ENCODE peak calls at places on chromosomes 4 and X, in ten cellular contexts. O, Z, X, P, B, R, S, D, T and Q are unnamed samples.

GRCh38 chr4:186514271-186514950 is 41.0 kb downstream of the MTNR1A start:
- DNase-seq in P (no peak), R (no peak), T (no peak), X (no peak), Z (peak), D (no peak), O (no peak), B (no peak), S (peak), Q (no peak)

GRCh38 chr4:138749303-138749702 is 266.3 kb upstream of the NOCT start:
- DNase-seq in X (no peak), Z (no peak), D (no peak), T (no peak), P (no peak), R (no peak), S (no peak), O (no peak), B (no peak), Q (no peak)

GRCh38 chr4:78247541-78248285 is 190.6 kb downstream of the FRAS1 start:
- DNase-seq in Z (no peak), T (no peak), S (no peak), X (no peak), D (no peak), B (no peak), O (no peak), R (peak), P (no peak), Q (no peak)

GRCh38 chr4:86498560-86499166 is 95.5 kb upstream of the PTPN13 start:
- DNase-seq in D (no peak), R (peak), P (peak), O (peak), B (no peak), Z (peak), S (peak), T (no peak), X (peak), Q (peak)

GRCh38 chr4:37661643-37662221 is 24.4 kb downstream of the RELL1 start:
- DNase-seq in T (no peak), P (no peak), D (no peak), S (peak), R (no peak), B (no peak), X (no peak), Z (no peak), O (no peak), Q (no peak)

GRCh38 chr4:11011249-11011648 is 326.7 kb upstream of the CLNK start:
- DNase-seq in D (peak), R (no peak), T (no peak), X (no peak), P (peak), S (no peak), O (no peak), B (no peak), Z (no peak), Q (no peak)

GRCh38 chr4:20194079-20195013 is 57.4 kb upstream of the SLIT2 start:
- DNase-seq in P (no peak), S (peak), O (no peak), D (no peak), R (no peak), B (no peak), X (no peak), Z (no peak), T (no peak), Q (peak)

GRCh38 chrX:105229146-105229545 is 8.7 kb upstream of the TEX13A start:
- DNase-seq in B (no peak), R (no peak), Z (no peak), O (no peak), X (no peak), S (no peak), D (no peak), P (no peak), T (no peak), Q (no peak)

GRCh38 chr4:2343476-2343875 is 75.0 kb downstream of the ZFYVE28 start:
- DNase-seq in R (no peak), B (no peak), P (peak), S (no peak), X (no peak), O (no peak), D (no peak), Z (no peak), T (no peak), Q (no peak)

GRCh38 chr4:77582151-77582550 is 23.5 kb upstream of the CXCL13 start:
- DNase-seq in X (no peak), S (no peak), P (no peak), T (no peak), Z (no peak), D (no peak), O (no peak), R (no peak), B (no peak), Q (no peak)

GRCh38 chr4:53128959-53129358 is 236.9 kb downstream of the SCFD2 start:
- DNase-seq in S (no peak), O (no peak), P (no peak), X (no peak), R (peak), Z (no peak), D (peak), B (no peak), T (no peak), Q (no peak)

GRCh38 chr4:52421811-52422213 is 237.3 kb downstream of the USP46 start:
- DNase-seq in D (no peak), X (no peak), B (no peak), S (no peak), R (no peak), Z (no peak), T (no peak), O (no peak), P (no peak), Q (no peak)

GRCh38 chr4:155929833-155930232 is 23.8 kb downstream of the CTSO start:
- DNase-seq in T (no peak), O (no peak), Z (no peak), R (no peak), S (no peak), D (no peak), B (no peak), X (no peak), P (no peak), Q (no peak)

GRCh38 chr4:40731792-40732245 is 17.9 kb upstream of the NSUN7 start:
- DNase-seq in Z (no peak), X (peak), B (no peak), D (no peak), S (no peak), R (peak), O (peak), T (no peak), P (peak), Q (no peak)

GRCh38 chr4:119785963-119786362 is 157.4 kb upstream of the PDE5A start:
- DNase-seq in R (no peak), O (peak), S (peak), T (no peak), X (peak), B (peak), D (no peak), Z (peak), P (peak), Q (no peak)

GRCh38 chr4:128768373-128768996 is 41.0 kb upstream of the JADE1 start:
- DNase-seq in B (no peak), O (no peak), P (no peak), S (peak), X (no peak), D (no peak), R (no peak), T (no peak), Z (no peak), Q (no peak)

GRCh38 chrX:71298119-71298518 is 3.4 kb upstream of the ITGB1BP2 start:
- DNase-seq in R (no peak), B (no peak), D (no peak), O (no peak), X (no peak), T (no peak), S (no peak), Z (no peak), P (no peak), Q (no peak)

GRCh38 chrX:49186125-49187027 is at the start of gene PRICKLE3:
- DNase-seq in X (peak), B (peak), P (peak), R (no peak), O (peak), Z (peak), D (peak), T (peak), S (no peak), Q (no peak)

GRCh38 chr4:150708004-150708403 is 126.1 kb downstream of the MAB21L2 start:
- DNase-seq in P (no peak), B (no peak), R (no peak), Z (no peak), T (no peak), X (no peak), O (no peak), D (no peak), S (no peak), Q (no peak)

GRCh38 chr4:95701500-95701899 is 138.4 kb upstream of the PDHA2 start:
- DNase-seq in Z (no peak), O (peak), R (no peak), X (no peak), S (peak), B (no peak), P (no peak), D (no peak), T (no peak), Q (no peak)

GRCh38 chrX:47483310-47484268 is 567 bp upstream of the ZNF41 start:
- DNase-seq in T (peak), Z (peak), B (no peak), X (no peak), S (peak), P (peak), O (peak), R (no peak), D (no peak), Q (no peak)

GRCh38 chr4:54229631-54230478 is 762 bp downstream of the PDGFRA start:
- DNase-seq in R (no peak), B (no peak), Z (no peak), O (no peak), P (peak), S (no peak), D (no peak), X (no peak), T (no peak), Q (no peak)

GRCh38 chrX:13482764-13483552 is 86.4 kb upstream of the EGFL6 start:
- DNase-seq in R (no peak), Z (no peak), S (no peak), X (no peak), T (no peak), D (no peak), P (no peak), O (no peak), B (no peak), Q (no peak)

GRCh38 chr4:40525811-40526598 is 103.7 kb downstream of the RBM47 start:
- DNase-seq in P (no peak), X (no peak), B (peak), S (peak), Z (no peak), R (no peak), D (peak), T (no peak), O (peak), Q (peak)

GRCh38 chr4:184000457-184001395 is 95.6 kb downstream of the STOX2 start:
- DNase-seq in D (no peak), Z (no peak), S (no peak), R (no peak), O (no peak), X (no peak), B (no peak), T (no peak), P (no peak), Q (no peak)

GRCh38 chr4:88964450-88964849 is 92.5 kb downstream of the FAM13A start:
- DNase-seq in S (no peak), Z (no peak), P (no peak), R (no peak), B (no peak), O (no peak), T (no peak), D (no peak), X (no peak), Q (peak)

GRCh38 chr4:43132010-43132582 is 239.6 kb downstream of the GRXCR1 start:
- DNase-seq in X (peak), O (peak), R (peak), S (peak), B (peak), T (peak), Z (peak), D (peak), P (peak), Q (peak)

GRCh38 chrX:56792270-56793111 is 63.4 kb downstream of the NBDY start:
- DNase-seq in P (no peak), O (no peak), X (no peak), S (no peak), Z (no peak), T (no peak), D (no peak), R (no peak), B (no peak), Q (no peak)

GRCh38 chr4:105474110-105474518 is 252 bp upstream of the PPA2 start:
- DNase-seq in Z (no peak), D (no peak), O (no peak), S (peak), T (peak), P (no peak), B (no peak), X (no peak), R (no peak), Q (peak)

GRCh38 chrX:25897758-25898157 is 240.4 kb upstream of the MAGEB18 start:
- DNase-seq in X (no peak), Z (no peak), T (no peak), D (no peak), P (no peak), R (no peak), B (no peak), O (no peak), S (no peak), Q (no peak)

GRCh38 chr4:180557348-180557747 is 1685.9 kb upstream of the TENM3 start:
- DNase-seq in Z (no peak), D (no peak), P (no peak), T (no peak), S (no peak), X (no peak), O (peak), R (no peak), B (no peak), Q (no peak)

GRCh38 chr4:128553665-128554515 is 255.6 kb upstream of the JADE1 start:
- DNase-seq in P (no peak), D (peak), Z (no peak), T (no peak), B (no peak), O (peak), R (peak), X (peak), S (peak), Q (no peak)

GRCh38 chrX:41313419-41313818 is 20.5 kb upstream of the DDX3X start:
- DNase-seq in D (no peak), B (no peak), R (no peak), O (no peak), T (no peak), P (no peak), Z (no peak), X (no peak), S (peak), Q (peak)

GRCh38 chr4:179307297-179308136 is 1865.3 kb upstream of the AGA start:
- DNase-seq in Z (peak), O (peak), D (no peak), T (no peak), S (peak), B (peak), P (peak), R (peak), X (peak), Q (peak)

GRCh38 chrX:42673411-42673810 is 104.6 kb downstream of the PPP1R2C start:
- DNase-seq in D (no peak), T (no peak), X (no peak), S (no peak), R (no peak), B (no peak), P (no peak), Z (no peak), O (no peak), Q (no peak)

GRCh38 chr4:112119358-112119783 is 25.9 kb upstream of the FAM241A start:
- DNase-seq in Z (no peak), T (no peak), P (no peak), O (no peak), R (no peak), B (no peak), S (no peak), X (no peak), D (no peak), Q (no peak)

GRCh38 chr4:84151574-84151973 is 347.5 kb downstream of the NKX6-1 start:
- DNase-seq in S (no peak), B (no peak), Z (no peak), T (no peak), R (peak), P (no peak), X (no peak), O (peak), D (peak), Q (no peak)

GRCh38 chrX:39582091-39582490 is 515.7 kb downstream of the BCOR start:
- DNase-seq in D (no peak), R (no peak), S (peak), B (no peak), Z (peak), O (no peak), T (no peak), P (no peak), X (no peak), Q (no peak)

GRCh38 chrX:136219893-136220292 is 31.3 kb downstream of the MAP7D3 start:
- DNase-seq in B (no peak), T (no peak), S (no peak), X (no peak), P (no peak), O (no peak), R (no peak), D (no peak), Z (peak), Q (no peak)